ENCODE peak calls at places on chromosomes 4 and X, in eight cellular contexts. D, J, L, N, I, W, H and P are unnamed samples.

GRCh38 chr4:11954093-11954492 is 525.4 kb upstream of the HS3ST1 start:
- DNase-seq in D (no peak), J (peak; percentile 64), L (peak; percentile 85), N (no peak), I (no peak), W (peak; percentile 1), H (no peak), P (no peak)

GRCh38 chr4:185383451-185383850 is 12.3 kb downstream of the LRP2BP start:
- DNase-seq in D (peak; percentile 74), J (no peak), L (no peak), N (no peak), I (peak; percentile 78), W (no peak), H (no peak), P (no peak)

GRCh38 chrX:114049063-114049462 is 534.8 kb upstream of the HTR2C start:
- DNase-seq in D (no peak), J (peak; percentile 50), L (no peak), N (no peak), I (no peak), W (no peak), H (no peak), P (no peak)

GRCh38 chr4:64935469-64936001 is 526.3 kb upstream of the TECRL start:
- DNase-seq in D (no peak), J (peak; percentile 53), L (no peak), N (no peak), I (no peak), W (no peak), H (no peak), P (no peak)

GRCh38 chrX:153667281-153667831 is 6.3 kb downstream of the PNCK start:
- DNase-seq in D (no peak), J (peak; percentile 25), L (no peak), N (no peak), I (no peak), W (no peak), H (no peak), P (no peak)

GRCh38 chr4:133102612-133103409 is 46.3 kb upstream of the PCDH10 start:
- DNase-seq in D (no peak), J (no peak), L (peak; percentile 13), N (no peak), I (no peak), W (no peak), H (no peak), P (no peak)

GRCh38 chrX:3815896-3816664 is 102.6 kb upstream of the PRKX start:
- DNase-seq in D (peak; percentile 46), J (peak; percentile 81), L (peak; percentile 16), N (peak; percentile 36), I (peak; percentile 73), W (no peak), H (peak; percentile 13), P (no peak)

GRCh38 chr4:1336079-1336478 is 10.9 kb upstream of the UVSSA start:
- DNase-seq in D (no peak), J (no peak), L (peak; percentile 63), N (peak; percentile 66), I (no peak), W (no peak), H (no peak), P (peak; percentile 31)

GRCh38 chr4:182212211-182212761 is 30.9 kb upstream of the TENM3 start:
- DNase-seq in D (peak; percentile 10), J (no peak), L (no peak), N (no peak), I (no peak), W (no peak), H (peak; percentile 59), P (peak; percentile 73)

GRCh38 chrX:153457827-153458466 is 12.1 kb upstream of the TREX2 start:
- DNase-seq in D (no peak), J (no peak), L (no peak), N (no peak), I (no peak), W (no peak), H (no peak), P (no peak)

GRCh38 chrX:152881289-152881688 is 16.6 kb upstream of the ZNF185 start:
- DNase-seq in D (no peak), J (no peak), L (no peak), N (no peak), I (no peak), W (no peak), H (no peak), P (no peak)

GRCh38 chrX:136768469-136769084 is 12.2 kb downstream of the ARHGEF6 start:
- DNase-seq in D (peak; percentile 5), J (peak; percentile 63), L (peak; percentile 77), N (no peak), I (no peak), W (peak; percentile 88), H (peak; percentile 91), P (peak; percentile 90)

GRCh38 chr4:171985129-171985528 is 171.9 kb downstream of the GALNTL6 start:
- DNase-seq in D (no peak), J (no peak), L (no peak), N (no peak), I (no peak), W (no peak), H (no peak), P (no peak)

GRCh38 chr4:118036336-118036735 is 2.0 kb downstream of the NDST3 start:
- DNase-seq in D (no peak), J (no peak), L (no peak), N (no peak), I (no peak), W (no peak), H (no peak), P (no peak)

GRCh38 chr4:113300384-113301011 is 251.0 kb downstream of the ANK2 start:
- DNase-seq in D (peak; percentile 21), J (no peak), L (peak; percentile 99), N (peak; percentile 4), I (no peak), W (peak; percentile 50), H (peak; percentile 94), P (peak; percentile 92)

GRCh38 chrX:9905288-9905687 is 61.9 kb upstream of the CLDN34 start:
- DNase-seq in D (no peak), J (no peak), L (peak; percentile 78), N (no peak), I (no peak), W (no peak), H (peak; percentile 88), P (no peak)

GRCh38 chr4:143358923-143359694 is 22.4 kb downstream of the GAB1 start:
- DNase-seq in D (no peak), J (no peak), L (peak; percentile 83), N (no peak), I (peak; percentile 69), W (no peak), H (peak; percentile 60), P (no peak)

GRCh38 chr4:25190407-25190806 is 30.2 kb upstream of the SEPSECS start:
- DNase-seq in D (no peak), J (peak; percentile 59), L (no peak), N (no peak), I (no peak), W (no peak), H (no peak), P (no peak)

GRCh38 chrX:125778256-125778655 is 387.8 kb downstream of the DCAF12L2 start:
- DNase-seq in D (no peak), J (no peak), L (no peak), N (no peak), I (no peak), W (no peak), H (no peak), P (no peak)

GRCh38 chrX:153934473-153935325 is at the start of gene NAA10:
- DNase-seq in D (peak; percentile 66), J (peak; percentile 83), L (peak; percentile 64), N (peak; percentile 32), I (peak; percentile 73), W (peak; percentile 27), H (peak; percentile 45), P (no peak)

DNA sequence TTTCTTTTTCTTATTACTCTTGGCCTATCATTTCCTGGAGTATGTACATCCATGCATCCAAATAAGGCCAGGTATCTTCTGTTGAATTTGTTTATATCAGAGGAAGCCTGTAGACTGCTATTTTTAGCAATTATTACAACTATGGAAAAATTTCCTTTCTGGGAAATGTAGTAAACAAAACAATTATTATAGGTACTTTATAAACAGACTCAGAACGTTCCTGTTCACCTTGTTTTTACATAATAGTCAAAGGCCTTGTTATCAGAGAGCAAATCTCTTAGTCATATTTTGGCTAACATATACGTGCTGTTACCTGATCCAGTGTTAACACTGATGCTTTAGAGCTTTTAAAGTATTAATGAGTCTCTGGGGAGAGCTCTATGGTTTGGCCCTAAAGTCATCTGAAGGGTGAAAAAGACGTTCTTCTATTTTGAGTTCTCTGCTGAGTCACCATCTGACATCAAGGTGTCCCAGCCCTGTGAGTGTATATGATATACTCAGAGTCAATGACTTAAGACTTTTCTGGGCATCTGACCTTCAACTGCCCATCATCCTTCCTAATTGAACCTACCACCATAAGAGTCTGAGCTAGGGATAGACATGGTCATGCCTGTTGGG is 7.3 kb downstream of the SPARCL1 start:
- DNase-seq in D (no peak), J (no peak), L (peak; percentile 48), N (no peak), I (no peak), W (peak; percentile 16), H (peak; percentile 79), P (peak; percentile 80)
- H3K4me3 ChIP-seq in D (no peak overlapping the region), J (no peak overlapping the region), L (no peak overlapping the region), N (no peak overlapping the region), I (no peak overlapping the region), W (no peak overlapping the region), H (no peak overlapping the region), P (no peak overlapping the region)

GRCh38 chr4:153480704-153481103 is 14.5 kb downstream of the TMEM131L start:
- DNase-seq in D (no peak), J (no peak), L (no peak), N (no peak), I (no peak), W (no peak), H (no peak), P (no peak)
- H3K4me3 ChIP-seq in D (no peak overlapping the region), J (no peak overlapping the region), L (no peak overlapping the region), N (no peak overlapping the region), I (no peak overlapping the region), W (no peak overlapping the region), H (no peak overlapping the region), P (no peak overlapping the region)

GRCh38 chr4:155984398-155984797 is 30.7 kb upstream of the CTSO start:
- DNase-seq in D (no peak), J (no peak), L (no peak), N (no peak), I (no peak), W (no peak), H (no peak), P (no peak)
- H3K4me3 ChIP-seq in D (no peak overlapping the region), J (no peak overlapping the region), L (no peak overlapping the region), N (no peak overlapping the region), I (no peak overlapping the region), W (no peak overlapping the region), H (no peak overlapping the region), P (no peak overlapping the region)

GRCh38 chr4:48665555-48666186 is 114.4 kb downstream of the FRYL start:
- DNase-seq in D (no peak), J (no peak), L (no peak), N (no peak), I (no peak), W (no peak), H (peak; percentile 45), P (no peak)

GRCh38 chr4:48670587-48670986 is 109.5 kb downstream of the FRYL start:
- DNase-seq in D (no peak), J (no peak), L (no peak), N (no peak), I (no peak), W (no peak), H (no peak), P (no peak)

GRCh38 chr4:48667148-48667547 is 112.9 kb downstream of the FRYL start:
- DNase-seq in D (no peak), J (no peak), L (no peak), N (no peak), I (no peak), W (no peak), H (no peak), P (no peak)

GRCh38 chr4:48668254-48669017 is 111.6 kb downstream of the FRYL start:
- DNase-seq in D (no peak), J (no peak), L (no peak), N (no peak), I (no peak), W (no peak), H (no peak), P (no peak)

GRCh38 chr4:48669086-48669485 is 111.0 kb downstream of the FRYL start:
- DNase-seq in D (no peak), J (no peak), L (no peak), N (no peak), I (no peak), W (no peak), H (no peak), P (no peak)
- H3K4me3 ChIP-seq in D (no peak overlapping the region), J (no peak overlapping the region), L (no peak overlapping the region), N (no peak overlapping the region), I (no peak overlapping the region), W (no peak overlapping the region), H (no peak overlapping the region), P (no peak overlapping the region)